ENCODE peak calls at places on chromosomes 7 and 10, in ten cellular contexts. X is esophagus muscularis mucosa, V is transverse colon, B is SK-N-SH, G is K562, U is H1, K is A549, E is tibial nerve, D is sigmoid colon, I is suprapubic skin. O is an unnamed sample.
A peak's percentile ranks its signal among the peaks of the same experiment; 100 is the strongest.

GRCh38 chr7:124124201-124124600 is 91.3 kb upstream of the TMEM229A start:
- DNase-seq in G (no peak), I (no peak), E (no peak), U (no peak), D (no peak), V (no peak), B (no peak), K (no peak), X (no peak), O (no peak)

GRCh38 chr10:29063806-29064644 is 224.8 kb upstream of the LYZL1 start:
- DNase-seq in G (no peak), E (no peak), D (no peak), I (no peak), U (no peak), X (no peak), K (peak; percentile 82), V (no peak), B (no peak), O (no peak)

GRCh38 chr7:135342887-135343286 is 109.2 kb downstream of the STRA8 start:
- DNase-seq in B (peak; percentile 71), G (no peak), V (no peak), X (no peak), I (no peak), E (no peak), D (no peak), U (no peak), K (no peak), O (no peak)

GRCh38 chr10:77798940-77799339 is 127.6 kb downstream of the DLG5 start:
- DNase-seq in X (no peak), E (no peak), V (no peak), U (no peak), K (no peak), B (no peak), I (no peak), D (no peak), G (no peak), O (no peak)

GRCh38 chr10:43292745-43293676 is 26.1 kb upstream of the RASGEF1A start:
- DNase-seq in V (peak; percentile 65), D (peak; percentile 70), U (no peak), B (peak; percentile 78), K (peak; percentile 68), G (peak; percentile 55), X (no peak), E (peak; percentile 56), I (peak; percentile 77), O (peak; percentile 61)

GRCh38 chr10:61845950-61846268 is 55.6 kb upstream of the ARID5B start:
- DNase-seq in V (no peak), D (no peak), I (no peak), B (no peak), G (no peak), E (no peak), K (no peak), X (no peak), U (no peak), O (no peak)

GRCh38 chr10:129972145-129972965 is 8.3 kb upstream of the EBF3 start:
- DNase-seq in D (peak; percentile 63), K (no peak), G (no peak), I (peak; percentile 61), E (no peak), V (no peak), X (no peak), U (peak; percentile 67), B (peak; percentile 48), O (no peak)

GRCh38 chr10:49654036-49654693 is 25.3 kb upstream of the C10orf53 start:
- DNase-seq in I (peak; percentile 68), X (peak; percentile 81), B (no peak), V (no peak), E (no peak), K (no peak), U (peak; percentile 41), G (no peak), D (no peak), O (no peak)

GRCh38 chr7:69864822-69865221 is 266.5 kb downstream of the AUTS2 start:
- DNase-seq in I (no peak), G (no peak), K (no peak), X (no peak), V (no peak), D (no peak), U (no peak), E (no peak), B (no peak), O (no peak)

GRCh38 chr10:23345861-23346260 is 1.3 kb upstream of the C10orf67 start:
- DNase-seq in B (no peak), V (no peak), D (no peak), U (no peak), X (no peak), K (peak; percentile 5), E (no peak), I (no peak), G (no peak), O (no peak)

GRCh38 chr10:116984202-116984993 is 20.6 kb downstream of the SHTN1 start:
- DNase-seq in V (no peak), E (no peak), K (no peak), D (no peak), G (no peak), U (no peak), X (no peak), B (no peak), I (no peak), O (no peak)

GRCh38 chr10:104892879-104893278 is 251.8 kb downstream of the SORCS3 start:
- DNase-seq in E (no peak), U (no peak), G (no peak), X (no peak), V (no peak), D (no peak), K (no peak), I (no peak), B (no peak), O (no peak)

GRCh38 chr7:17848516-17848915 is 91.8 kb downstream of the SNX13 start:
- DNase-seq in E (no peak), G (no peak), U (no peak), B (no peak), I (no peak), D (no peak), K (no peak), V (no peak), X (no peak), O (no peak)

GRCh38 chr7:41987-42386 is 150.4 kb upstream of the FAM20C start:
- DNase-seq in B (no peak), I (peak; percentile 26), K (no peak), E (peak; percentile 4), D (no peak), V (no peak), G (no peak), X (no peak), U (no peak), O (no peak)

GRCh38 chr7:150379590-150380379 is 655 bp downstream of the ZNF775 start:
- DNase-seq in B (peak; percentile 72), K (peak; percentile 22), G (peak; percentile 71), U (no peak), D (peak; percentile 77), V (no peak), I (no peak), E (peak; percentile 28), X (no peak), O (no peak)
- H3K4me3 ChIP-seq in B (peak overlapping the region; percentile 99), K (peak overlapping the region; percentile 90), G (peak overlapping the region; percentile 96), U (peak overlapping the region; percentile 91), D (peak overlapping the region; percentile 84), V (peak overlapping the region; percentile 81), I (peak overlapping the region; percentile 87), E (peak overlapping the region; percentile 99), X (peak overlapping the region; percentile 94), O (peak overlapping the region; percentile 97)

GRCh38 chr10:79055892-79056291 is 12.9 kb upstream of the ZMIZ1 start:
- DNase-seq in B (peak; percentile 11), X (no peak), V (no peak), D (peak; percentile 28), U (no peak), K (no peak), E (no peak), G (no peak), I (peak; percentile 62), O (peak; percentile 20)

GRCh38 chr10:79055100-79055782 is 13.5 kb upstream of the ZMIZ1 start:
- DNase-seq in K (no peak), X (no peak), U (no peak), I (peak; percentile 32), V (no peak), G (no peak), B (no peak), E (no peak), D (peak; percentile 21), O (peak; percentile 22)

GRCh38 chr10:79053481-79054202 is 15.1 kb upstream of the ZMIZ1 start:
- DNase-seq in X (no peak), U (no peak), V (no peak), E (no peak), I (peak; percentile 66), D (peak; percentile 37), K (no peak), B (no peak), G (no peak), O (no peak)

GRCh38 chr10:79053081-79053434 is 15.7 kb upstream of the ZMIZ1 start:
- DNase-seq in I (peak; percentile 35), G (no peak), K (no peak), V (no peak), U (no peak), D (peak; percentile 48), B (no peak), X (no peak), E (no peak), O (no peak)

GRCh38 chr10:79054203-79055099 is 14.3 kb upstream of the ZMIZ1 start:
- DNase-seq in B (no peak), E (no peak), I (peak; percentile 53), D (peak; percentile 53), U (no peak), V (peak; percentile 73), G (no peak), X (no peak), K (no peak), O (peak; percentile 87)
- TF ChIP-seq EP300 in B (no peak), E (no peak), I (no peak), D (no peak), U (no peak), V (no peak), G (no peak), X (no peak), K (no peak), O (no peak)

GRCh38 chr7:140638311-140638791 is 2.3 kb downstream of the DENND2A start:
- DNase-seq in B (no peak), E (no peak), V (no peak), U (peak; percentile 54), D (peak; percentile 87), K (peak; percentile 55), X (no peak), G (no peak), I (peak; percentile 84), O (no peak)
- TF ChIP-seq CTCF in B (peak; percentile 16), E (no peak), V (no peak), U (peak; percentile 66), D (no peak), K (no peak), X (peak; percentile 31), G (peak; percentile 4), I (no peak), O (no peak)

DNA sequence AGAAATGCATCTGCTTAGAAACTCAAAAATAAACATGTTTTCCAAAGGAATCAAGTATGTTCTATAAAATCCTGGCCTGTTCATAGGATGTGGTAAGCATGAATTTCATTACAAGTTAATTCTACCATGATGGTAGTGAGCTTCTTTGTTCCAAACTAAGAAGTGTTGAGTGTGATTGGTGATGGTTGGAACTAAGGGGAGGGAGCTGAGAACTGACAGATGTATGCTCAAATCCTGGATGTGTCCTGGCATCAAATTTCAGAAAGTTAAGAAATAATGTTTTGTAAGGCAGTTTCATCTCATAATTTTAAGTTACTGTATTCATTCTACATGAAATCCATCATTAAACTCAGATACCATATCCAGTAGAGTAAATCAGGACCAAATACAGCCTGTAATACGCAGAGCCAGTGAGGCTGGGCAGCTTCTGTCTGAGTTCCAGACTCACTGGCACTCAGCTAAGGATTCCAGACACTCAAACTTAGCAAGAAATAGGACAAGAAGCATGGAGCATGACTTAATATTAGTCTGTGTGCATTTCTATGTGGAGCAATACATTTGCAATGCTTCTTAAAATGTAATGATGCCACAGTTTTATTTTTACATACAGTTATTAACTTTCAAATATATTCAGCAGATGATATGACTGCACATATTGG is 119.6 kb downstream of the TES start:
- DNase-seq in E (no peak), G (no peak), V (no peak), B (no peak), X (no peak), U (no peak), K (no peak), I (no peak), D (no peak), O (no peak)
- H3K4me3 ChIP-seq in E (no peak overlapping the region), G (no peak overlapping the region), V (no peak overlapping the region), B (no peak overlapping the region), X (no peak overlapping the region), U (no peak overlapping the region), K (no peak overlapping the region), I (no peak overlapping the region), D (no peak overlapping the region), O (no peak overlapping the region)

O was measured in stomach.